ENCODE peak calls at places on chromosomes 7 and 10, in ten cellular contexts. L is IMR-90, G is endothelial cell of umbilical vein, A is ovary, I is transverse colon, R is spleen, E is sigmoid colon, C is suprapubic skin, V is HepG2, Z is uterus. K is an unnamed sample.

GRCh38 chr10:2051108-2051507 is 313.8 kb upstream of the ADARB2 start:
- DNase-seq in L (no peak), G (no peak), A (no peak), I (no peak), R (no peak), E (no peak), C (no peak), V (no peak), Z (no peak), K (no peak)

GRCh38 chr10:19638173-19638872 is 177.9 kb upstream of the PLXDC2 start:
- DNase-seq in L (peak; percentile 95), G (no peak), A (no peak), I (no peak), R (no peak), E (no peak), C (no peak), V (peak; percentile 66), Z (no peak), K (peak; percentile 65)

GRCh38 chr7:35839860-35840854 is 39.3 kb downstream of the SEPTIN7 start:
- DNase-seq in L (peak; percentile 78), G (peak; percentile 32), A (no peak), I (no peak), R (no peak), E (no peak), C (peak; percentile 8), V (no peak), Z (no peak), K (no peak)

GRCh38 chr10:46080886-46081285 is 34.8 kb upstream of the MSMB start:
- DNase-seq in L (no peak), G (no peak), A (no peak), I (no peak), R (no peak), E (no peak), C (no peak), V (no peak), Z (no peak), K (no peak)

GRCh38 chr7:92615861-92616260 is 25.7 kb upstream of the FAM133B start:
- DNase-seq in L (no peak), G (no peak), A (no peak), I (no peak), R (no peak), E (no peak), C (no peak), V (no peak), Z (no peak), K (no peak)

GRCh38 chr10:100520811-100521210 is 1.1 kb upstream of the SEC31B start:
- DNase-seq in L (peak; percentile 77), G (peak; percentile 57), A (no peak), I (no peak), R (no peak), E (no peak), C (no peak), V (no peak), Z (no peak), K (no peak)

GRCh38 chr7:73970801-73971229 is 57.2 kb upstream of the ELN start:
- DNase-seq in L (no peak), G (no peak), A (no peak), I (no peak), R (peak; percentile 67), E (no peak), C (peak; percentile 59), V (no peak), Z (no peak), K (no peak)

GRCh38 chr7:7884855-7885254 is 83.7 kb upstream of the GLCCI1 start:
- DNase-seq in L (peak; percentile 56), G (no peak), A (no peak), I (no peak), R (no peak), E (no peak), C (no peak), V (no peak), Z (no peak), K (no peak)

DNA sequence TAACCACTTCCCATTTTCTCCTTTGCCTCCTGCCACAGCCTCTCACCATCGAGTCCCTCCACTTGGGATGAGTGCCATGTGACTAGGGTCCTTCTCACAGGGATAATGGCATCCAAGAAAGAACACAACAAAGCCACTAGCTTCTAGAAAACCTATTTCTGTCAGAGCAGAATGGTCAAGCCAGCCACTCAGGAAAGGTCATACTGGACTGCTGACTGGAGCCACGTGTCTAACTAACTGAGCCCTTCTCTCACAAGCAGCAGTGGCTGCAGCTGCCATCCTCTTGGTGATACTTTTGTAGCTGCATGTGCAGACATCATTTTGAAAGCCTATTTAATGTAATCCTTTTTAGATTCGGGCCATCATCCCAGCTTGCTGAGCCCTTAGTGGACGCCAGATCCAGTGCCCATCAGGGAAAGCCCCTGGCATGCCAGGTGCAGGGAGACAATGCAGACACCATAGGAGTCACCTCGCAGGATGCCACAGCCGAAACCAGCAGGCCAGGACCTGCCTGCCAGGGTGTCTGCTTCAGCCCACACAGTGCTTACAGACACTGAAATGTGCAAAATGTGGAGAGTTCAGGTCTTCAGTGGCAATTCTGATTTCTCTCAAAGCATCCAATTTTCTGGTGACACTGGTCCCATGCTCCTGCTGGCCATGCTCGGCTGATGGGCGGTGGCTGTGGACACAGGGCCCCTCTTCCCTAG is 98.3 kb upstream of the DDC start:
- DNase-seq in L (no peak), G (no peak), A (no peak), I (no peak), R (no peak), E (no peak), C (no peak), V (no peak), Z (no peak), K (no peak)
- H3K4me1 ChIP-seq in L (peaks cover 6% of the 10 kb centered on the region), G (peaks cover 48% of the 10 kb centered on the region), A (peaks cover 14% of the 10 kb centered on the region), I (peaks cover 23% of the 10 kb centered on the region), R (peaks cover 68% of the 10 kb centered on the region), E (peaks cover 44% of the 10 kb centered on the region), C (peaks cover 23% of the 10 kb centered on the region), V (no peaks in the 10 kb centered on the region), Z (peaks cover 17% of the 10 kb centered on the region), K (peaks cover 49% of the 10 kb centered on the region)

DNA sequence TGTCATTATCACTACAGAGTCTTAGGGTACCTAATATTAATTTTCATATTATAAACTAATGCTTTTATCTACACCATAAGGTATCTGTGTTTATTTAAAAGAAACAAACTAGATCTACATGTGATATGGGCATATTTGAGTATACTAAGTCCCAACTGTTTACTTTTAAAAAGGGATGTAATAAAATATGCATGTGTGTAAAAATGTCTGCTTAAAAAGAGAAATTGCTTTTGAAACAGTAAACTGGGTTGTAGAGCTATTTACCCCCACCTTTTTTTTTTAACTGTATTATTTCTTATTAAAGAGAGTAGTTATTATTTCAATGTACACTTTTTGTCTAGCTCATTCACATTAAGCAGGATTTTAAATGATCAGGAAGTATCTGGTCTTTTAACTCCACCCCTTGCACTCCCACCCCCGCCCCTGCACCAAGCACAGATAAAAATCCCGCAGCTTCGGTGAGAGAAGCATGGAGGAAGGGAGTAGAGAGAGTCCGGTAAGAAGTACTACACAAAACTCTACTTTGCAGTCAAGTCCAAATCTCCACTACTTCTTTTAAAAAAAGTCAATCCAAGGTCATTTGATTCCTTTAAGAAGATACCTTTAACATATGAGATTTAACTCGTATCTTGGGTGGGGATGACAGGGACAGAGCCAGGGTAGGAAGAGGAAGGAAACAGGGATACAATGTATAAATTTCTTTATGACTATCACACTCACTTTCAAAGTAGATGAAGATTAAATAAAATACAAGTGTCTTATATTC is 131.9 kb downstream of the NRBF2 start:
- DNase-seq in L (peak; percentile 68), G (peak; percentile 66), A (no peak), I (peak; percentile 49), R (no peak), E (no peak), C (no peak), V (peak; percentile 44), Z (no peak), K (peak; percentile 43)
- TF ChIP-seq POLR2A in L (peak; percentile 60), G (no peak), A (no peak), I (peak; percentile 59), R (no peak), E (no peak), C (peak; percentile 17), V (peak; percentile 72), Z (peak; percentile 20), K (peak; percentile 65)

GRCh38 chr7:94904982-94905381 is 2.4 kb upstream of the PPP1R9A start:
- DNase-seq in L (no peak), G (no peak), A (no peak), I (no peak), R (no peak), E (no peak), C (no peak), V (no peak), Z (no peak), K (no peak)

GRCh38 chr7:94908204-94909022 is 1.0 kb downstream of the PPP1R9A start:
- DNase-seq in L (no peak), G (peak; percentile 32), A (peak; percentile 52), I (peak; percentile 29), R (peak; percentile 72), E (peak; percentile 72), C (peak; percentile 59), V (peak; percentile 54), Z (peak; percentile 26), K (peak; percentile 66)

GRCh38 chr7:94907026-94907419 is 371 bp upstream of the PPP1R9A start:
- DNase-seq in L (no peak), G (no peak), A (no peak), I (no peak), R (no peak), E (peak; percentile 60), C (no peak), V (peak; percentile 12), Z (no peak), K (no peak)

GRCh38 chr7:94907420-94908203 is at the start of gene PPP1R9A:
- DNase-seq in L (no peak), G (peak; percentile 23), A (peak; percentile 54), I (peak; percentile 61), R (peak; percentile 71), E (peak; percentile 66), C (no peak), V (peak; percentile 63), Z (peak; percentile 31), K (peak; percentile 80)

DNA sequence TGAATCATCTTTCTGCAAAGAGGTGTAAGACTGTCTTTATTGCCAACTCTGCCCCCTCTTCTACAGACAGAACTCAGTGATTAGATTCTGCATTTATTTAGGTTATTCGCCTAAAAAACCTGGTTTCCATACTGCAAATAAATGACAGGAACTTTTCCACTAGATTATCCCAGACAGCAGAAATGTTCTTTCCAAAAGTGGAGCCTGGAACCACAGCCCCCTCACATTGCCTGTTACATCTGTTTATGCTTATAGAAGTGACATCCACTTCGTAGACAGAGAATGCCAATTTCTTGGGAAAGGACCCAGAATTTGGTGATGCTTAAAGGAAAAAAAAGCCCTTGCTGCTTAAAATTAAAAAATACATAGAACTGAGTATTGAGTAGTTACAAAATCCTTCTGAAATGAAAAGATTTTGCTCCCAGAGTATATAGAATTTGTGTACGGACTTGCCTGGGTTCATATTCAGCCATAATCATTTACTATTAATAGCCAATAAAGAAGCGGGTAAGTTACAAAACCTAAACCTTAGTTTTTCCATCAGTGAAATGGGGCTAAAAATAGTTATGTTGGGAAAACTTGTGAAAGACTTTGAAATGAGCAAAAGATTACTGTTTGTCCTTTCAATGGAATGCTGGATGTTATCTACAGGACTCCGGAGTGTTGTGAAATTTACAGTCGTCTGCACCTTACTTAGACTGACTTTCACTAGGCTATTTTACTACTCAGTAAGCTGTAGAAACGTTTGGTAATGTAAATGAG is 1.2 kb upstream of the PPP1R9A start:
- DNase-seq in L (no peak), G (no peak), A (no peak), I (no peak), R (no peak), E (no peak), C (no peak), V (peak; percentile 78), Z (no peak), K (no peak)
- H3K27me3 ChIP-seq in L (peaks cover 29% of the 10 kb centered on the region), G (peaks cover 18% of the 10 kb centered on the region), A (no peaks in the 10 kb centered on the region), I (peaks cover 3% of the 10 kb centered on the region), R (peaks cover 29% of the 10 kb centered on the region), E (no peaks in the 10 kb centered on the region), C (peaks cover 33% of the 10 kb centered on the region), V (no peaks in the 10 kb centered on the region), Z (no peaks in the 10 kb centered on the region), K (no peaks in the 10 kb centered on the region)

DNA sequence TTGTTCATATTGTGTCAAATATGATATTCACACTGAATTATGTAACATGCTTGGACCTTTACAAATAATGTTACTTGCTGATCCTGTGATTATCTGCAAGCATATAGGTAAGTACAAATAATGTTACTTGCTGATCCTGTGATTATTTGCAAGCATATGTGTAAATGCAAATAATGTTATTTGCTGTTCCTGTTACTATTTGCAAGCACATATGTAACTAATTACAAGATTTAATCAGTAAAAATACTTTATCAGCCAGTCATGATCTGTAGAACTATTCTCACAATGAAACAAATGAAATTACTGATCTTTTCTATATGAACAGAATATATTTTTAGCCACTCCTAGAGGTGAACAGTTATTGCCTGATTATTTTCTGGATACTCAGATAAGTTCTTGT is 44.7 kb upstream of the NPY start:
- DNase-seq in L (no peak), G (no peak), A (no peak), I (no peak), R (no peak), E (no peak), C (no peak), V (no peak), Z (no peak), K (no peak)
- H3K4me1 ChIP-seq in L (no peaks in the 10 kb centered on the region), G (no peaks in the 10 kb centered on the region), A (no peaks in the 10 kb centered on the region), I (no peaks in the 10 kb centered on the region), R (no peaks in the 10 kb centered on the region), E (no peaks in the 10 kb centered on the region), C (no peaks in the 10 kb centered on the region), V (no peaks in the 10 kb centered on the region), Z (no peaks in the 10 kb centered on the region), K (no peaks in the 10 kb centered on the region)